ENCODE peak calls at places on chromosomes 3 and 15, in ten cellular contexts. Z, W, A, D, U, J, F, L, Y and B are unnamed samples.
A peak's percentile ranks its signal among the peaks of the same experiment; 100 is the strongest.

GRCh38 chr15:34621675-34622074 is 38.2 kb upstream of the GOLGA8B start:
- DNase-seq in Z (no peak), W (no peak), A (no peak), D (no peak), U (no peak), J (no peak), F (no peak), L (no peak), Y (no peak), B (no peak)

GRCh38 chr3:78979083-78979482 is 788.7 kb downstream of the ROBO1 start:
- DNase-seq in Z (no peak), W (no peak), A (no peak), D (no peak), U (no peak), J (no peak), F (no peak), L (no peak), Y (no peak), B (no peak)

GRCh38 chr15:80174017-80174746 is 21.4 kb downstream of the FAH start:
- DNase-seq in Z (no peak), W (no peak), A (no peak), D (peak; percentile 37), U (peak; percentile 90), J (no peak), F (no peak), L (peak; percentile 55), Y (no peak), B (no peak)

GRCh38 chr3:162072656-162073055 is 576.0 kb downstream of the OTOL1 start:
- DNase-seq in Z (no peak), W (no peak), A (no peak), D (no peak), U (no peak), J (no peak), F (no peak), L (no peak), Y (no peak), B (no peak)

GRCh38 chr3:64674591-64675076 is 13.2 kb downstream of the ADAMTS9 start:
- DNase-seq in Z (no peak), W (no peak), A (no peak), D (no peak), U (no peak), J (no peak), F (no peak), L (no peak), Y (no peak), B (no peak)

GRCh38 chr3:136586580-136586979 is 165.6 kb downstream of the STAG1 start:
- DNase-seq in Z (no peak), W (no peak), A (no peak), D (no peak), U (no peak), J (no peak), F (no peak), L (no peak), Y (no peak), B (no peak)

GRCh38 chr3:133644768-133645167 is 17.0 kb downstream of the TOPBP1 start:
- DNase-seq in Z (no peak), W (no peak), A (no peak), D (no peak), U (no peak), J (no peak), F (no peak), L (peak; percentile 42), Y (no peak), B (no peak)

GRCh38 chr15:85019815-85020590 is 38.3 kb downstream of the PDE8A start:
- DNase-seq in Z (no peak), W (no peak), A (peak; percentile 33), D (no peak), U (no peak), J (no peak), F (no peak), L (no peak), Y (no peak), B (no peak)

GRCh38 chr3:78255403-78255802 is 1215.5 kb downstream of the ROBO2 start:
- DNase-seq in Z (no peak), W (no peak), A (no peak), D (no peak), U (no peak), J (no peak), F (no peak), L (peak; percentile 65), Y (no peak), B (no peak)

GRCh38 chr15:73959012-73959581 is 32.8 kb downstream of the LOXL1 start:
- DNase-seq in Z (peak; percentile 77), W (no peak), A (no peak), D (no peak), U (peak; percentile 38), J (no peak), F (no peak), L (no peak), Y (no peak), B (no peak)
- TF ChIP-seq CTCF in Z (peak; percentile 45), W (no peak), A (no peak), D (no peak), U (no peak), J (no peak), F (no peak), L (no peak), Y (no peak), B (no peak)

GRCh38 chr15:27353837-27354236 is 382.9 kb downstream of the GABRG3 start:
- DNase-seq in Z (no peak), W (no peak), A (no peak), D (no peak), U (no peak), J (no peak), F (no peak), L (no peak), Y (no peak), B (no peak)

GRCh38 chr15:27361418-27361817 is 390.4 kb downstream of the GABRG3 start:
- DNase-seq in Z (no peak), W (no peak), A (no peak), D (no peak), U (no peak), J (no peak), F (no peak), L (no peak), Y (no peak), B (no peak)

GRCh38 chr15:27359586-27359985 is 388.6 kb downstream of the GABRG3 start:
- DNase-seq in Z (no peak), W (no peak), A (no peak), D (no peak), U (no peak), J (no peak), F (no peak), L (no peak), Y (no peak), B (no peak)

DNA sequence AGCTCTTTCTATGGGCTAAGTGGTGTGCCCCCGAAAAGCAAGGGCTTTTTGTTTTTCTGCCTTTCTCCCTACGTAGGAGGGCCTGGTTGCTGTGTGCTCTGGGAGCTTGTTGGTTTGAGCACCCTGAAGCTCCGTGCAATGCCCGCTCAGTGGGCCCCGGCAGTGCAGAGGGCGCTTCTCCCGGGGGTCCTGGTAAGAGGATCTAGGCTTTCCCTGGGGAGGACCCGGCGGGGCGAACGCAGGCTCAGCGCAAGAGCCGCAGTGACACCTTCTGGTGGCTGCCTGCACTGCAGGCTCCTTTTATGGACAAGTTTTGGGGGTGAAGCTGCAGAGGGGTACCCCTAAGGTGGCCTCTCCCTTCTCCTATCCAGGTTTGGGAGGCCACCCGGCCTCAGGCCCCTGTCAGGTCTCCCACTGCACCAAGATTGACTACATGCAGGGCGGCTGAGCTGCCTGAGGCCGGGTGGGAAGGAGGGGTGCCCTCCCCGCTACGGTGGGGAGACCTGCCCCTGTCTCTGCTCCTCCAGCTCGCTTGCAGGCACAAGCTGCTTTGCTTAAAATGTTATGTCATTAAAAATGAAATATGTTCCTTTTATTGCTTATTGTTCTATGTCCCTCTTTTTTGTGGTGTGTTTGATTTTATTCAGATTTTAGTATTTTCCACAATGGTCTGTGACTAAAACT is 387.9 kb downstream of the GABRG3 start:
- DNase-seq in Z (no peak), W (no peak), A (peak; percentile 28), D (no peak), U (no peak), J (no peak), F (peak; percentile 58), L (no peak), Y (no peak), B (no peak)
- TF ChIP-seq CTCF in Z (peak; percentile 65), W (no peak), A (peak; percentile 55), D (peak; percentile 55), U (no peak), J (peak; percentile 70), F (peak; percentile 94), L (peak; percentile 85), Y (no peak), B (no peak)

DNA sequence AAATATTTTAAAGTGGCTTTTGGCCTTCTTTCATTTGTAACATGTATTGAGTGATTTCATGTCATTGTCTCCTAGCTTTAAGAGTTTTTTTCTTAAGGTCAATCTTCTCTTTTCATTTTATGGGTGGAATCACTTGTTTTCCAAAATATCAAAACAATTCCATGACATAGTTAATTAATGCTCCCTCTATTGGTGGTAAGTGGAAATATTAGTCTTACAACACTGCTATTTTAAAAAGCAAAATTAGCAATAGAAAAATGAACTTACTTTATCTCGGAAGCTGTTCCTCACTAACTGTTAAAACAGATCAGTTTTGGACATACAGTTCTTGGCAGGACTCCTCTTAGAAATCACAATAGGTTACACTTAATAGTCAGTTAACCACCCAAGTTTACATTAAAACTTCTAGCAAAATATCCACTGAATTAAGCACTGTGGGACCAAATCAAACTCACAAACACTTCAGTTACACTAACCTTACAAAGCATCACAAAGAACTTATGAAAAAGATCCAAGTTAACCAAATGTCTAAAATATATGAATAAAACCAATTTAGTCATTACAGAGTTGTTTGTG is 42.4 kb downstream of the TIGIT start:
- DNase-seq in Z (peak; percentile 9), W (no peak), A (no peak), D (no peak), U (no peak), J (no peak), F (no peak), L (no peak), Y (no peak), B (no peak)
- TF ChIP-seq CTCF in Z (peak; percentile 81), W (peak; percentile 63), A (peak; percentile 38), D (peak; percentile 45), U (peak; percentile 38), J (peak; percentile 56), F (no peak), L (peak; percentile 41), Y (no peak), B (no peak)

GRCh38 chr15:99344639-99345038 is 93.4 kb downstream of the LRRC28 start:
- DNase-seq in Z (no peak), W (no peak), A (no peak), D (no peak), U (no peak), J (no peak), F (no peak), L (no peak), Y (no peak), B (no peak)

GRCh38 chr15:99343208-99343607 is 91.9 kb downstream of the LRRC28 start:
- DNase-seq in Z (no peak), W (no peak), A (no peak), D (no peak), U (no peak), J (no peak), F (no peak), L (no peak), Y (no peak), B (no peak)

GRCh38 chr15:99345242-99345641 is 94.0 kb downstream of the LRRC28 start:
- DNase-seq in Z (no peak), W (no peak), A (no peak), D (no peak), U (no peak), J (no peak), F (no peak), L (no peak), Y (no peak), B (no peak)

GRCh38 chr15:99345832-99346462 is 94.7 kb downstream of the LRRC28 start:
- DNase-seq in Z (peak; percentile 6), W (no peak), A (no peak), D (no peak), U (no peak), J (no peak), F (no peak), L (no peak), Y (no peak), B (no peak)

GRCh38 chr15:99343836-99344551 is 92.7 kb downstream of the LRRC28 start:
- DNase-seq in Z (peak; percentile 18), W (peak; percentile 38), A (peak; percentile 58), D (peak; percentile 37), U (no peak), J (peak; percentile 34), F (peak; percentile 30), L (no peak), Y (peak; percentile 24), B (no peak)
- TF ChIP-seq CTCF in Z (peak; percentile 58), W (peak; percentile 43), A (peak; percentile 48), D (peak; percentile 66), U (peak; percentile 53), J (peak; percentile 68), F (peak; percentile 60), L (no peak), Y (no peak), B (no peak)